ENCODE peak calls at places on chromosomes 5 and 9, in nine cellular contexts. One of them, this sample, is unnamed.

GRCh38 chr9:132903574-132904495 is 25.1 kb downstream of the SPACA9 start:
- DNase-seq in activated CD8-positive, alpha-beta memory T cell treated with anti-CD3 and anti-CD28 coated beads, Interleukin-2, amount 50 U/mL, for 48 hours: no peak
- DNase-seq in iPS-NIHi11: no peak
- DNase-seq in PC-3: no peak
- DNase-seq in cardiac fibroblast: no peak
- DNase-seq in OCI-M1: no peak
- DNase-seq in activated CD4-positive, CD25-positive, alpha-beta regulatory T cell treated with anti-CD3 and anti-CD28 coated beads, Interleukin-2, amount 50 U/mL, for 16 hours: no peak
- DNase-seq in Daoy: no peak
- DNase-seq in stimulated activated CD4-positive, alpha-beta T cell treated with anti-CD3 and anti-CD28 coated beads, Interleukin-15, amount 100 ng/mL, for 24 hours: no peak
- DNase-seq in this sample: peak; percentile 74

GRCh38 chr5:138805096-138805495 is 51.9 kb downstream of the CTNNA1 start:
- DNase-seq in PC-3: no peak
- DNase-seq in Daoy: no peak
- DNase-seq in OCI-M1: peak; percentile 25
- DNase-seq in activated CD4-positive, CD25-positive, alpha-beta regulatory T cell treated with anti-CD3 and anti-CD28 coated beads, Interleukin-2, amount 50 U/mL, for 16 hours: no peak
- DNase-seq in iPS-NIHi11: no peak
- DNase-seq in cardiac fibroblast: no peak
- DNase-seq in stimulated activated CD4-positive, alpha-beta T cell treated with anti-CD3 and anti-CD28 coated beads, Interleukin-15, amount 100 ng/mL, for 24 hours: no peak
- DNase-seq in activated CD8-positive, alpha-beta memory T cell treated with anti-CD3 and anti-CD28 coated beads, Interleukin-2, amount 50 U/mL, for 48 hours: no peak
- DNase-seq in this sample: no peak

GRCh38 chr5:761854-762685 is 22.5 kb downstream of the ZDHHC11B start:
- DNase-seq in activated CD8-positive, alpha-beta memory T cell treated with anti-CD3 and anti-CD28 coated beads, Interleukin-2, amount 50 U/mL, for 48 hours: peak; percentile 56
- DNase-seq in PC-3: no peak
- DNase-seq in stimulated activated CD4-positive, alpha-beta T cell treated with anti-CD3 and anti-CD28 coated beads, Interleukin-15, amount 100 ng/mL, for 24 hours: peak; percentile 1
- DNase-seq in cardiac fibroblast: no peak
- DNase-seq in activated CD4-positive, CD25-positive, alpha-beta regulatory T cell treated with anti-CD3 and anti-CD28 coated beads, Interleukin-2, amount 50 U/mL, for 16 hours: no peak
- DNase-seq in OCI-M1: no peak
- DNase-seq in iPS-NIHi11: peak; percentile 22
- DNase-seq in Daoy: no peak
- DNase-seq in this sample: no peak

GRCh38 chr9:91623004-91623403 is 199.4 kb upstream of the NFIL3 start:
- DNase-seq in Daoy: no peak
- DNase-seq in cardiac fibroblast: no peak
- DNase-seq in OCI-M1: no peak
- DNase-seq in stimulated activated CD4-positive, alpha-beta T cell treated with anti-CD3 and anti-CD28 coated beads, Interleukin-15, amount 100 ng/mL, for 24 hours: no peak
- DNase-seq in activated CD4-positive, CD25-positive, alpha-beta regulatory T cell treated with anti-CD3 and anti-CD28 coated beads, Interleukin-2, amount 50 U/mL, for 16 hours: no peak
- DNase-seq in activated CD8-positive, alpha-beta memory T cell treated with anti-CD3 and anti-CD28 coated beads, Interleukin-2, amount 50 U/mL, for 48 hours: no peak
- DNase-seq in PC-3: no peak
- DNase-seq in iPS-NIHi11: no peak
- DNase-seq in this sample: no peak

GRCh38 chr9:112764837-112765236 is 14.3 kb downstream of the SNX30 start:
- DNase-seq in PC-3: no peak
- DNase-seq in activated CD4-positive, CD25-positive, alpha-beta regulatory T cell treated with anti-CD3 and anti-CD28 coated beads, Interleukin-2, amount 50 U/mL, for 16 hours: no peak
- DNase-seq in OCI-M1: no peak
- DNase-seq in stimulated activated CD4-positive, alpha-beta T cell treated with anti-CD3 and anti-CD28 coated beads, Interleukin-15, amount 100 ng/mL, for 24 hours: no peak
- DNase-seq in iPS-NIHi11: peak; percentile 40
- DNase-seq in activated CD8-positive, alpha-beta memory T cell treated with anti-CD3 and anti-CD28 coated beads, Interleukin-2, amount 50 U/mL, for 48 hours: no peak
- DNase-seq in Daoy: no peak
- DNase-seq in cardiac fibroblast: no peak
- DNase-seq in this sample: no peak

GRCh38 chr5:159536166-159536565 is 205.9 kb upstream of the IL12B start:
- DNase-seq in stimulated activated CD4-positive, alpha-beta T cell treated with anti-CD3 and anti-CD28 coated beads, Interleukin-15, amount 100 ng/mL, for 24 hours: no peak
- DNase-seq in cardiac fibroblast: no peak
- DNase-seq in activated CD4-positive, CD25-positive, alpha-beta regulatory T cell treated with anti-CD3 and anti-CD28 coated beads, Interleukin-2, amount 50 U/mL, for 16 hours: no peak
- DNase-seq in activated CD8-positive, alpha-beta memory T cell treated with anti-CD3 and anti-CD28 coated beads, Interleukin-2, amount 50 U/mL, for 48 hours: no peak
- DNase-seq in PC-3: no peak
- DNase-seq in OCI-M1: no peak
- DNase-seq in iPS-NIHi11: no peak
- DNase-seq in Daoy: no peak
- DNase-seq in this sample: no peak

GRCh38 chr5:115838885-115839518 is 2.4 kb downstream of the ATG12 start:
- DNase-seq in PC-3: peak; percentile 68
- DNase-seq in stimulated activated CD4-positive, alpha-beta T cell treated with anti-CD3 and anti-CD28 coated beads, Interleukin-15, amount 100 ng/mL, for 24 hours: peak; percentile 26
- DNase-seq in cardiac fibroblast: peak; percentile 74
- DNase-seq in iPS-NIHi11: peak; percentile 38
- DNase-seq in OCI-M1: peak; percentile 31
- DNase-seq in activated CD8-positive, alpha-beta memory T cell treated with anti-CD3 and anti-CD28 coated beads, Interleukin-2, amount 50 U/mL, for 48 hours: no peak
- DNase-seq in Daoy: peak; percentile 32
- DNase-seq in activated CD4-positive, CD25-positive, alpha-beta regulatory T cell treated with anti-CD3 and anti-CD28 coated beads, Interleukin-2, amount 50 U/mL, for 16 hours: no peak
- DNase-seq in this sample: peak; percentile 72

GRCh38 chr5:132474881-132475511 is 15.6 kb downstream of the IRF1 start:
- DNase-seq in activated CD8-positive, alpha-beta memory T cell treated with anti-CD3 and anti-CD28 coated beads, Interleukin-2, amount 50 U/mL, for 48 hours: peak; percentile 49
- DNase-seq in activated CD4-positive, CD25-positive, alpha-beta regulatory T cell treated with anti-CD3 and anti-CD28 coated beads, Interleukin-2, amount 50 U/mL, for 16 hours: no peak
- DNase-seq in PC-3: no peak
- DNase-seq in iPS-NIHi11: peak; percentile 52
- DNase-seq in cardiac fibroblast: no peak
- DNase-seq in stimulated activated CD4-positive, alpha-beta T cell treated with anti-CD3 and anti-CD28 coated beads, Interleukin-15, amount 100 ng/mL, for 24 hours: no peak
- DNase-seq in OCI-M1: no peak
- DNase-seq in Daoy: no peak
- DNase-seq in this sample: no peak

GRCh38 chr5:96567188-96567587 is 95.0 kb upstream of the CAST start:
- DNase-seq in stimulated activated CD4-positive, alpha-beta T cell treated with anti-CD3 and anti-CD28 coated beads, Interleukin-15, amount 100 ng/mL, for 24 hours: no peak
- DNase-seq in activated CD4-positive, CD25-positive, alpha-beta regulatory T cell treated with anti-CD3 and anti-CD28 coated beads, Interleukin-2, amount 50 U/mL, for 16 hours: no peak
- DNase-seq in iPS-NIHi11: no peak
- DNase-seq in cardiac fibroblast: peak; percentile 56
- DNase-seq in PC-3: peak; percentile 52
- DNase-seq in Daoy: peak; percentile 76
- DNase-seq in activated CD8-positive, alpha-beta memory T cell treated with anti-CD3 and anti-CD28 coated beads, Interleukin-2, amount 50 U/mL, for 48 hours: no peak
- DNase-seq in OCI-M1: peak; percentile 25
- DNase-seq in this sample: peak; percentile 70

GRCh38 chr5:160341309-160341874 is 29.0 kb upstream of the CCNJL start:
- DNase-seq in activated CD8-positive, alpha-beta memory T cell treated with anti-CD3 and anti-CD28 coated beads, Interleukin-2, amount 50 U/mL, for 48 hours: no peak
- DNase-seq in activated CD4-positive, CD25-positive, alpha-beta regulatory T cell treated with anti-CD3 and anti-CD28 coated beads, Interleukin-2, amount 50 U/mL, for 16 hours: no peak
- DNase-seq in stimulated activated CD4-positive, alpha-beta T cell treated with anti-CD3 and anti-CD28 coated beads, Interleukin-15, amount 100 ng/mL, for 24 hours: no peak
- DNase-seq in PC-3: no peak
- DNase-seq in OCI-M1: peak; percentile 86
- DNase-seq in Daoy: no peak
- DNase-seq in cardiac fibroblast: no peak
- DNase-seq in iPS-NIHi11: no peak
- DNase-seq in this sample: no peak

GRCh38 chr5:106827061-106827460 is 843.7 kb downstream of the EFNA5 start:
- DNase-seq in OCI-M1: no peak
- DNase-seq in activated CD8-positive, alpha-beta memory T cell treated with anti-CD3 and anti-CD28 coated beads, Interleukin-2, amount 50 U/mL, for 48 hours: no peak
- DNase-seq in Daoy: no peak
- DNase-seq in stimulated activated CD4-positive, alpha-beta T cell treated with anti-CD3 and anti-CD28 coated beads, Interleukin-15, amount 100 ng/mL, for 24 hours: no peak
- DNase-seq in PC-3: no peak
- DNase-seq in activated CD4-positive, CD25-positive, alpha-beta regulatory T cell treated with anti-CD3 and anti-CD28 coated beads, Interleukin-2, amount 50 U/mL, for 16 hours: no peak
- DNase-seq in iPS-NIHi11: no peak
- DNase-seq in cardiac fibroblast: peak; percentile 45
- DNase-seq in this sample: peak; percentile 28

GRCh38 chr9:129487658-129488483 is 133.0 kb downstream of the C9orf50 start:
- DNase-seq in OCI-M1: peak; percentile 80
- DNase-seq in activated CD8-positive, alpha-beta memory T cell treated with anti-CD3 and anti-CD28 coated beads, Interleukin-2, amount 50 U/mL, for 48 hours: peak; percentile 80
- DNase-seq in stimulated activated CD4-positive, alpha-beta T cell treated with anti-CD3 and anti-CD28 coated beads, Interleukin-15, amount 100 ng/mL, for 24 hours: peak; percentile 76
- DNase-seq in PC-3: no peak
- DNase-seq in cardiac fibroblast: peak; percentile 76
- DNase-seq in activated CD4-positive, CD25-positive, alpha-beta regulatory T cell treated with anti-CD3 and anti-CD28 coated beads, Interleukin-2, amount 50 U/mL, for 16 hours: no peak
- DNase-seq in iPS-NIHi11: no peak
- DNase-seq in Daoy: peak; percentile 32
- DNase-seq in this sample: peak; percentile 82

GRCh38 chr9:4640027-4640426 is 22.1 kb upstream of the PLPP6 start:
- DNase-seq in iPS-NIHi11: peak; percentile 42
- DNase-seq in stimulated activated CD4-positive, alpha-beta T cell treated with anti-CD3 and anti-CD28 coated beads, Interleukin-15, amount 100 ng/mL, for 24 hours: peak; percentile 34
- DNase-seq in activated CD8-positive, alpha-beta memory T cell treated with anti-CD3 and anti-CD28 coated beads, Interleukin-2, amount 50 U/mL, for 48 hours: no peak
- DNase-seq in PC-3: peak; percentile 27
- DNase-seq in cardiac fibroblast: peak; percentile 51
- DNase-seq in activated CD4-positive, CD25-positive, alpha-beta regulatory T cell treated with anti-CD3 and anti-CD28 coated beads, Interleukin-2, amount 50 U/mL, for 16 hours: no peak
- DNase-seq in Daoy: no peak
- DNase-seq in OCI-M1: peak; percentile 99
- DNase-seq in this sample: peak; percentile 68

GRCh38 chr5:66987949-66988838 is 208.4 kb downstream of the CD180 start:
- DNase-seq in cardiac fibroblast: peak; percentile 49
- DNase-seq in OCI-M1: peak; percentile 77
- DNase-seq in activated CD4-positive, CD25-positive, alpha-beta regulatory T cell treated with anti-CD3 and anti-CD28 coated beads, Interleukin-2, amount 50 U/mL, for 16 hours: no peak
- DNase-seq in iPS-NIHi11: peak; percentile 29
- DNase-seq in PC-3: peak; percentile 61
- DNase-seq in Daoy: no peak
- DNase-seq in stimulated activated CD4-positive, alpha-beta T cell treated with anti-CD3 and anti-CD28 coated beads, Interleukin-15, amount 100 ng/mL, for 24 hours: no peak
- DNase-seq in activated CD8-positive, alpha-beta memory T cell treated with anti-CD3 and anti-CD28 coated beads, Interleukin-2, amount 50 U/mL, for 48 hours: no peak
- DNase-seq in this sample: peak; percentile 57